ENCODE peak calls at places on chromosomes 16 and 17, in seven cellular contexts. One of them, this sample, is unnamed.
A peak's percentile ranks its signal among the peaks of the same experiment; 100 is the strongest.

GRCh38 chr16:17470871-17471744 is at the start of gene XYLT1:
- DNase-seq in Panc1: no peak
- DNase-seq in transverse colon: peak; percentile 73
- DNase-seq in GM12878: no peak
- DNase-seq in K562: peak; percentile 45
- DNase-seq in spleen: peak; percentile 88
- DNase-seq in fibroblast of the aortic adventitia: peak; percentile 98
- DNase-seq in this sample: peak; percentile 94

GRCh38 chr17:41420134-41420533 is 4.3 kb downstream of the KRT37 start:
- DNase-seq in spleen: no peak
- DNase-seq in fibroblast of the aortic adventitia: peak; percentile 51
- DNase-seq in transverse colon: no peak
- DNase-seq in K562: no peak
- DNase-seq in Panc1: no peak
- DNase-seq in GM12878: no peak
- DNase-seq in this sample: no peak

GRCh38 chr16:86628614-86629013 is 50.3 kb downstream of the FOXL1 start:
- DNase-seq in spleen: no peak
- DNase-seq in fibroblast of the aortic adventitia: no peak
- DNase-seq in K562: no peak
- DNase-seq in transverse colon: no peak
- DNase-seq in GM12878: no peak
- DNase-seq in Panc1: no peak
- DNase-seq in this sample: peak; percentile 18

GRCh38 chr17:54426287-54426886 is 474.3 kb upstream of the TOM1L1 start:
- DNase-seq in K562: no peak
- DNase-seq in spleen: no peak
- DNase-seq in fibroblast of the aortic adventitia: no peak
- DNase-seq in transverse colon: no peak
- DNase-seq in Panc1: no peak
- DNase-seq in GM12878: no peak
- DNase-seq in this sample: no peak

GRCh38 chr16:70470927-70471341 is 16.5 kb downstream of the FCSK start:
- DNase-seq in GM12878: no peak
- DNase-seq in Panc1: no peak
- DNase-seq in K562: peak; percentile 49
- DNase-seq in transverse colon: peak; percentile 26
- DNase-seq in fibroblast of the aortic adventitia: peak; percentile 18
- DNase-seq in spleen: no peak
- DNase-seq in this sample: no peak

GRCh38 chr16:15635926-15636325 is 7.0 kb downstream of the MARF1 start:
- DNase-seq in GM12878: no peak
- DNase-seq in K562: no peak
- DNase-seq in transverse colon: no peak
- DNase-seq in fibroblast of the aortic adventitia: no peak
- DNase-seq in Panc1: no peak
- DNase-seq in spleen: no peak
- DNase-seq in this sample: no peak

GRCh38 chr16:85207357-85207921 is 95.2 kb upstream of the CIBAR2 start:
- DNase-seq in Panc1: no peak
- DNase-seq in K562: no peak
- DNase-seq in GM12878: no peak
- DNase-seq in spleen: peak; percentile 60
- DNase-seq in fibroblast of the aortic adventitia: no peak
- DNase-seq in transverse colon: no peak
- DNase-seq in this sample: no peak

GRCh38 chr16:2090481-2090797 is 42.7 kb downstream of the TSC2 start:
- DNase-seq in Panc1: no peak
- DNase-seq in fibroblast of the aortic adventitia: no peak
- DNase-seq in K562: no peak
- DNase-seq in GM12878: no peak
- DNase-seq in transverse colon: peak; percentile 27
- DNase-seq in spleen: no peak
- DNase-seq in this sample: no peak

GRCh38 chr16:23302045-23302956 is at the start of gene SCNN1B:
- DNase-seq in fibroblast of the aortic adventitia: no peak
- DNase-seq in K562: no peak
- DNase-seq in Panc1: no peak
- DNase-seq in GM12878: no peak
- DNase-seq in transverse colon: peak; percentile 86
- DNase-seq in spleen: no peak
- DNase-seq in this sample: no peak

GRCh38 chr17:72399608-72400487 is 279.0 kb downstream of the SOX9 start:
- DNase-seq in transverse colon: no peak
- DNase-seq in Panc1: no peak
- DNase-seq in GM12878: no peak
- DNase-seq in K562: no peak
- DNase-seq in spleen: no peak
- DNase-seq in fibroblast of the aortic adventitia: no peak
- DNase-seq in this sample: no peak

GRCh38 chr16:89732142-89732917 is 11.0 kb downstream of the ZNF276 start:
- DNase-seq in Panc1: no peak
- DNase-seq in fibroblast of the aortic adventitia: no peak
- DNase-seq in GM12878: no peak
- DNase-seq in transverse colon: no peak
- DNase-seq in spleen: no peak
- DNase-seq in K562: no peak
- DNase-seq in this sample: no peak

DNA sequence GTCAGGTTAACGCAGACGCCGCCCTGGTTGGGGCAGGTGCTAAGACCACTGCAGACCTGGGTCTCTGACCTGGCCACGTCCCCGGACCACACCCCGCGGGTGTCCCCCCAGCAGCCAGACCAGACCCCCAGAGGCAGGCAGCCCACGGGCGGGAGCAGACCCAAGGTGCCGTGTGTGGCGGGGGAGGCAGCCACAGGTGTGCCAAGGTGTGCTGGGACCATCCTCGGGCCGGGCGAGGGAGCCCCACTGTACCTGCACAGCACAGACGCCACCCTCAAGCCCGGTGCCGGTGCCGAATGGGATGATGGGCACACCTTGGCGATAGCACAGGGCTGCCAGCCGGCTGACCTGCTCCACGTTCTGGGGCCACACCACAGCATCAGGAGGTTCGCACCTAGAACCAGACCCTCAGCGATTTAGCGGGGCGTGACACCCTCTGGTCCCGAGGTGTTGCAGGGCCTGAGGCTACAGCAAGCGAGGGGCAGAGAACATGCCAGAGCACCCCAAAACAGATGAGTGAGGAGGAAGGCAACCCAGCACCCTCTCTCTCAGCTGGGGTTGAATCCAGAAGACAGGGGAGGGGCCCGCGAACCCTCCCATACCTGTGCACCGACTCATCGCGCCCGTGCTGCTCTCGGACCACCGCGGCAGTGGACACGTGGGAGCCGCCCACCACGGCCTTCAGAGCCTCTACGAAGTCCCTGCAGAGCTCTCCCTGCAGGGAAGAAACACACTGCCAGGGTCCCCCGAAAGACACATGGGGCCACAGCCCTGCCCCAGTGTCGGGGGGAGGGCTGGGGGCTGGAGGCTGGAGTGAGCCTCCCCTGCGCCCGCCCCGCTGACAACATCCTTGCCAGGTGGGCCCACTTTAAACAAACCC is 1.4 kb downstream of the LDHD start:
- DNase-seq in fibroblast of the aortic adventitia: no peak
- DNase-seq in spleen: peak; percentile 60
- DNase-seq in transverse colon: no peak
- DNase-seq in Panc1: no peak
- DNase-seq in GM12878: no peak
- DNase-seq in K562: no peak
- DNase-seq in this sample: no peak
- H3K4me3 ChIP-seq in fibroblast of the aortic adventitia: no peak overlapping the region
- H3K4me3 ChIP-seq in spleen: no peak overlapping the region
- H3K4me3 ChIP-seq in transverse colon: peak overlapping the region; percentile 71
- H3K4me3 ChIP-seq in Panc1: no peak overlapping the region
- H3K4me3 ChIP-seq in GM12878: no peak overlapping the region
- H3K4me3 ChIP-seq in K562: no peak overlapping the region
- H3K4me3 ChIP-seq in this sample: peak overlapping the region; percentile 59

GRCh38 chr17:82213251-82214011 is 789 bp upstream of the CCDC57 start:
- DNase-seq in GM12878: no peak
- DNase-seq in spleen: peak; percentile 80
- DNase-seq in K562: peak; percentile 74
- DNase-seq in fibroblast of the aortic adventitia: peak; percentile 75
- DNase-seq in transverse colon: peak; percentile 43
- DNase-seq in Panc1: no peak
- DNase-seq in this sample: peak; percentile 81

GRCh38 chr17:82215095-82215971 is 2.7 kb upstream of the CCDC57 start:
- DNase-seq in Panc1: no peak
- DNase-seq in GM12878: no peak
- DNase-seq in fibroblast of the aortic adventitia: no peak
- DNase-seq in spleen: peak; percentile 80
- DNase-seq in transverse colon: no peak
- DNase-seq in K562: peak; percentile 55
- DNase-seq in this sample: peak; percentile 65

GRCh38 chr17:82215972-82216300 is 3.3 kb upstream of the CCDC57 start:
- DNase-seq in K562: no peak
- DNase-seq in Panc1: no peak
- DNase-seq in fibroblast of the aortic adventitia: no peak
- DNase-seq in GM12878: no peak
- DNase-seq in transverse colon: no peak
- DNase-seq in spleen: no peak
- DNase-seq in this sample: no peak

GRCh38 chr17:82214012-82214628 is 1.5 kb upstream of the CCDC57 start:
- DNase-seq in spleen: peak; percentile 77
- DNase-seq in K562: no peak
- DNase-seq in fibroblast of the aortic adventitia: no peak
- DNase-seq in transverse colon: no peak
- DNase-seq in Panc1: no peak
- DNase-seq in GM12878: no peak
- DNase-seq in this sample: no peak

GRCh38 chr17:82212331-82213250 is at the start of gene CCDC57:
- DNase-seq in Panc1: no peak
- DNase-seq in transverse colon: peak; percentile 83
- DNase-seq in spleen: peak; percentile 96
- DNase-seq in GM12878: no peak
- DNase-seq in K562: peak; percentile 92
- DNase-seq in fibroblast of the aortic adventitia: peak; percentile 72
- DNase-seq in this sample: peak; percentile 91
- TF ChIP-seq CTCF in Panc1: no peak
- TF ChIP-seq CTCF in transverse colon: no peak
- TF ChIP-seq CTCF in spleen: peak; percentile 38
- TF ChIP-seq CTCF in GM12878: no peak
- TF ChIP-seq CTCF in K562: no peak
- TF ChIP-seq CTCF in fibroblast of the aortic adventitia: no peak
- TF ChIP-seq CTCF in this sample: peak; percentile 12

GRCh38 chr17:38673714-38674012 is 1.1 kb downstream of the EPOP start:
- DNase-seq in Panc1: no peak
- DNase-seq in K562: no peak
- DNase-seq in spleen: no peak
- DNase-seq in fibroblast of the aortic adventitia: no peak
- DNase-seq in GM12878: no peak
- DNase-seq in transverse colon: no peak
- DNase-seq in this sample: no peak
- H3K4me3 ChIP-seq in Panc1: peak overlapping the region; percentile 59
- H3K4me3 ChIP-seq in K562: no peak overlapping the region
- H3K4me3 ChIP-seq in spleen: peak overlapping the region; percentile 58
- H3K4me3 ChIP-seq in fibroblast of the aortic adventitia: peak overlapping the region; percentile 60
- H3K4me3 ChIP-seq in GM12878: peak overlapping the region; percentile 84
- H3K4me3 ChIP-seq in transverse colon: peak overlapping the region; percentile 65
- H3K4me3 ChIP-seq in this sample: peak overlapping the region; percentile 59

GRCh38 chr17:74751210-74751529 is 2.7 kb downstream of the NHERF1 start:
- DNase-seq in spleen: no peak
- DNase-seq in K562: no peak
- DNase-seq in GM12878: no peak
- DNase-seq in fibroblast of the aortic adventitia: no peak
- DNase-seq in transverse colon: no peak
- DNase-seq in Panc1: no peak
- DNase-seq in this sample: no peak
- TF ChIP-seq CTCF in spleen: no peak
- TF ChIP-seq CTCF in K562: no peak
- TF ChIP-seq CTCF in GM12878: no peak
- TF ChIP-seq CTCF in fibroblast of the aortic adventitia: no peak
- TF ChIP-seq CTCF in transverse colon: no peak
- TF ChIP-seq CTCF in Panc1: no peak
- TF ChIP-seq CTCF in this sample: no peak